ENCODE peak calls at places on chromosomes 6 and 20, in eight cellular contexts. One of them, this sample, is unnamed.

GRCh38 chr6:140921366-140922226 is 1211.1 kb upstream of the GJE1 start:
- DNase-seq in MM.1S: peak; percentile 52
- DNase-seq in transverse colon: peak; percentile 19
- DNase-seq in sigmoid colon: no peak
- DNase-seq in astrocyte of the spinal cord: peak; percentile 84
- DNase-seq in WTC11: no peak
- DNase-seq in progenitor cell of endocrine pancreas: no peak
- DNase-seq in heart right ventricle: peak; percentile 22
- DNase-seq in this sample: no peak

GRCh38 chr20:1469925-1470571 is 3.4 kb upstream of the NSFL1C start:
- DNase-seq in progenitor cell of endocrine pancreas: peak; percentile 65
- DNase-seq in MM.1S: peak; percentile 88
- DNase-seq in sigmoid colon: peak; percentile 79
- DNase-seq in heart right ventricle: peak; percentile 68
- DNase-seq in WTC11: peak; percentile 83
- DNase-seq in astrocyte of the spinal cord: peak; percentile 99
- DNase-seq in transverse colon: peak; percentile 87
- DNase-seq in this sample: no peak

GRCh38 chr6:145367149-145367548 is 368.2 kb downstream of the EPM2A start:
- DNase-seq in WTC11: no peak
- DNase-seq in progenitor cell of endocrine pancreas: no peak
- DNase-seq in sigmoid colon: no peak
- DNase-seq in transverse colon: no peak
- DNase-seq in astrocyte of the spinal cord: no peak
- DNase-seq in heart right ventricle: no peak
- DNase-seq in MM.1S: no peak
- DNase-seq in this sample: no peak

GRCh38 chr6:75896526-75896925 is 147.5 kb downstream of the MYO6 start:
- DNase-seq in progenitor cell of endocrine pancreas: no peak
- DNase-seq in astrocyte of the spinal cord: no peak
- DNase-seq in WTC11: no peak
- DNase-seq in MM.1S: no peak
- DNase-seq in sigmoid colon: no peak
- DNase-seq in transverse colon: no peak
- DNase-seq in heart right ventricle: no peak
- DNase-seq in this sample: no peak

GRCh38 chr20:58018590-58018989 is 209.9 kb downstream of the ANKRD60 start:
- DNase-seq in heart right ventricle: no peak
- DNase-seq in WTC11: no peak
- DNase-seq in progenitor cell of endocrine pancreas: no peak
- DNase-seq in transverse colon: no peak
- DNase-seq in astrocyte of the spinal cord: no peak
- DNase-seq in MM.1S: no peak
- DNase-seq in sigmoid colon: no peak
- DNase-seq in this sample: no peak

GRCh38 chr6:137519629-137520176 is 25.5 kb upstream of the OLIG3 start:
- DNase-seq in astrocyte of the spinal cord: no peak
- DNase-seq in progenitor cell of endocrine pancreas: no peak
- DNase-seq in transverse colon: no peak
- DNase-seq in sigmoid colon: no peak
- DNase-seq in WTC11: no peak
- DNase-seq in heart right ventricle: no peak
- DNase-seq in MM.1S: peak; percentile 61
- DNase-seq in this sample: no peak

GRCh38 chr20:53789913-53790675 is 196.5 kb upstream of the ZNF217 start:
- DNase-seq in astrocyte of the spinal cord: no peak
- DNase-seq in transverse colon: no peak
- DNase-seq in WTC11: no peak
- DNase-seq in sigmoid colon: no peak
- DNase-seq in MM.1S: no peak
- DNase-seq in heart right ventricle: no peak
- DNase-seq in progenitor cell of endocrine pancreas: no peak
- DNase-seq in this sample: no peak

GRCh38 chr20:21577551-21577950 is 63.7 kb upstream of the NKX2-2 start:
- DNase-seq in sigmoid colon: no peak
- DNase-seq in MM.1S: no peak
- DNase-seq in astrocyte of the spinal cord: no peak
- DNase-seq in heart right ventricle: no peak
- DNase-seq in transverse colon: no peak
- DNase-seq in progenitor cell of endocrine pancreas: no peak
- DNase-seq in WTC11: no peak
- DNase-seq in this sample: no peak

DNA sequence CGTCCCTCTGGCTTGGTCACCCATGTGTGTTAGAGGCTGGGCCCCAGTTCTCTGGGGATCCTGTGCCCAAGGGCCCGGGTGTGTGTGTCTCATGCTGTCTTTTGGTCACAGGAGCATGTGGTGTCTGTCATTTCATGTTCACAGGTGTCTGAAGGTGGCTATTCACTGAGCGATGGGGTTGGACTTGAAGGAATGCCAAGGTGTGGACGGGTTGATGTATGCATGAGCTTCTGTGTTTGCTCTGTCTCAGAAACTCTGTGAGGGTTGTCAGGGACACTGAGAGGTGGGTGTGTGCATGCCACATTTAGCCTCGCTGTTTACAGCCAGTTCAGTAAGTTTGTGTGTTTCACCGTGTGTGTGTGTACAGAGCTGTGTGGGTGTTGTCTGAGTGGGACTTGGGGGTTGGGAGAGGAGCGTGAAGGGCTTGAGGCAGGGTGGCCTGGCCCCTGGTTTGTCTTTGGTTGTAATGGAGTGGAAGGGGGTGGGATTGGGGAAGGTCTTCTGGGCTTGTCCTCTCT is 1.2 kb downstream of the DDR1 start:
- DNase-seq in sigmoid colon: no peak
- DNase-seq in heart right ventricle: no peak
- DNase-seq in transverse colon: peak; percentile 75
- DNase-seq in astrocyte of the spinal cord: no peak
- DNase-seq in progenitor cell of endocrine pancreas: no peak
- DNase-seq in MM.1S: no peak
- DNase-seq in WTC11: no peak
- DNase-seq in this sample: no peak
- TF ChIP-seq CTCF in sigmoid colon: no peak
- TF ChIP-seq CTCF in heart right ventricle: no peak
- TF ChIP-seq CTCF in transverse colon: no peak
- TF ChIP-seq CTCF in astrocyte of the spinal cord: no peak
- TF ChIP-seq CTCF in progenitor cell of endocrine pancreas: no peak
- TF ChIP-seq CTCF in MM.1S: no peak
- TF ChIP-seq CTCF in WTC11: no peak
- TF ChIP-seq CTCF in this sample: no peak

GRCh38 chr6:119189498-119189897 is 111.0 kb upstream of the FAM184A start:
- DNase-seq in heart right ventricle: no peak
- DNase-seq in MM.1S: no peak
- DNase-seq in sigmoid colon: no peak
- DNase-seq in transverse colon: no peak
- DNase-seq in progenitor cell of endocrine pancreas: no peak
- DNase-seq in astrocyte of the spinal cord: no peak
- DNase-seq in WTC11: no peak
- DNase-seq in this sample: no peak

GRCh38 chr6:119193707-119194106 is 115.2 kb upstream of the FAM184A start:
- DNase-seq in WTC11: no peak
- DNase-seq in sigmoid colon: no peak
- DNase-seq in transverse colon: no peak
- DNase-seq in progenitor cell of endocrine pancreas: no peak
- DNase-seq in astrocyte of the spinal cord: no peak
- DNase-seq in MM.1S: no peak
- DNase-seq in heart right ventricle: no peak
- DNase-seq in this sample: no peak

GRCh38 chr6:119187596-119187995 is 109.1 kb upstream of the FAM184A start:
- DNase-seq in WTC11: no peak
- DNase-seq in sigmoid colon: no peak
- DNase-seq in transverse colon: no peak
- DNase-seq in heart right ventricle: no peak
- DNase-seq in MM.1S: no peak
- DNase-seq in progenitor cell of endocrine pancreas: no peak
- DNase-seq in astrocyte of the spinal cord: no peak
- DNase-seq in this sample: no peak

GRCh38 chr6:119192200-119192599 is 113.7 kb upstream of the FAM184A start:
- DNase-seq in sigmoid colon: no peak
- DNase-seq in progenitor cell of endocrine pancreas: no peak
- DNase-seq in heart right ventricle: no peak
- DNase-seq in transverse colon: no peak
- DNase-seq in astrocyte of the spinal cord: no peak
- DNase-seq in WTC11: no peak
- DNase-seq in MM.1S: no peak
- DNase-seq in this sample: no peak

GRCh38 chr6:119190176-119190575 is 111.7 kb upstream of the FAM184A start:
- DNase-seq in astrocyte of the spinal cord: no peak
- DNase-seq in heart right ventricle: no peak
- DNase-seq in transverse colon: no peak
- DNase-seq in progenitor cell of endocrine pancreas: no peak
- DNase-seq in WTC11: no peak
- DNase-seq in sigmoid colon: no peak
- DNase-seq in MM.1S: no peak
- DNase-seq in this sample: no peak
- TF ChIP-seq CTCF in astrocyte of the spinal cord: no peak
- TF ChIP-seq CTCF in heart right ventricle: no peak
- TF ChIP-seq CTCF in transverse colon: no peak
- TF ChIP-seq CTCF in progenitor cell of endocrine pancreas: no peak
- TF ChIP-seq CTCF in WTC11: no peak
- TF ChIP-seq CTCF in sigmoid colon: no peak
- TF ChIP-seq CTCF in MM.1S: no peak
- TF ChIP-seq CTCF in this sample: no peak

GRCh38 chr20:42886801-42887200 is 302.9 kb downstream of the PTPRT start:
- DNase-seq in MM.1S: no peak
- DNase-seq in WTC11: no peak
- DNase-seq in astrocyte of the spinal cord: no peak
- DNase-seq in sigmoid colon: no peak
- DNase-seq in transverse colon: no peak
- DNase-seq in progenitor cell of endocrine pancreas: no peak
- DNase-seq in heart right ventricle: no peak
- DNase-seq in this sample: no peak
- TF ChIP-seq CTCF in MM.1S: no peak
- TF ChIP-seq CTCF in WTC11: no peak
- TF ChIP-seq CTCF in astrocyte of the spinal cord: no peak
- TF ChIP-seq CTCF in sigmoid colon: no peak
- TF ChIP-seq CTCF in transverse colon: no peak
- TF ChIP-seq CTCF in progenitor cell of endocrine pancreas: no peak
- TF ChIP-seq CTCF in heart right ventricle: no peak
- TF ChIP-seq CTCF in this sample: no peak

GRCh38 chr20:47173596-47174216 is 182.8 kb downstream of the ZMYND8 start:
- DNase-seq in astrocyte of the spinal cord: no peak
- DNase-seq in heart right ventricle: no peak
- DNase-seq in sigmoid colon: no peak
- DNase-seq in MM.1S: no peak
- DNase-seq in transverse colon: no peak
- DNase-seq in WTC11: peak; percentile 49
- DNase-seq in progenitor cell of endocrine pancreas: no peak
- DNase-seq in this sample: no peak
- TF ChIP-seq CTCF in astrocyte of the spinal cord: no peak
- TF ChIP-seq CTCF in heart right ventricle: no peak
- TF ChIP-seq CTCF in sigmoid colon: no peak
- TF ChIP-seq CTCF in MM.1S: no peak
- TF ChIP-seq CTCF in transverse colon: no peak
- TF ChIP-seq CTCF in WTC11: no peak
- TF ChIP-seq CTCF in progenitor cell of endocrine pancreas: no peak
- TF ChIP-seq CTCF in this sample: no peak

GRCh38 chr6:8061736-8062135 is 2.5 kb downstream of the BLOC1S5 start:
- DNase-seq in MM.1S: no peak
- DNase-seq in heart right ventricle: no peak
- DNase-seq in sigmoid colon: no peak
- DNase-seq in progenitor cell of endocrine pancreas: no peak
- DNase-seq in transverse colon: no peak
- DNase-seq in WTC11: no peak
- DNase-seq in astrocyte of the spinal cord: no peak
- DNase-seq in this sample: no peak

GRCh38 chr6:8064638-8065518 is 689 bp upstream of the BLOC1S5 start:
- DNase-seq in MM.1S: no peak
- DNase-seq in astrocyte of the spinal cord: no peak
- DNase-seq in progenitor cell of endocrine pancreas: no peak
- DNase-seq in sigmoid colon: no peak
- DNase-seq in transverse colon: no peak
- DNase-seq in WTC11: no peak
- DNase-seq in heart right ventricle: no peak
- DNase-seq in this sample: no peak

GRCh38 chr6:8066108-8066507 is 1.9 kb upstream of the BLOC1S5 start:
- DNase-seq in transverse colon: no peak
- DNase-seq in sigmoid colon: no peak
- DNase-seq in heart right ventricle: no peak
- DNase-seq in progenitor cell of endocrine pancreas: no peak
- DNase-seq in MM.1S: no peak
- DNase-seq in astrocyte of the spinal cord: no peak
- DNase-seq in WTC11: no peak
- DNase-seq in this sample: no peak

GRCh38 chr6:8065519-8065911 is 1.3 kb upstream of the BLOC1S5 start:
- DNase-seq in astrocyte of the spinal cord: no peak
- DNase-seq in sigmoid colon: no peak
- DNase-seq in MM.1S: no peak
- DNase-seq in heart right ventricle: no peak
- DNase-seq in progenitor cell of endocrine pancreas: no peak
- DNase-seq in transverse colon: no peak
- DNase-seq in WTC11: no peak
- DNase-seq in this sample: no peak

GRCh38 chr6:8063762-8064637 is at the start of gene BLOC1S5:
- DNase-seq in sigmoid colon: peak; percentile 98
- DNase-seq in progenitor cell of endocrine pancreas: peak; percentile 96
- DNase-seq in MM.1S: peak; percentile 95
- DNase-seq in heart right ventricle: peak; percentile 98
- DNase-seq in transverse colon: peak; percentile 98
- DNase-seq in WTC11: peak; percentile 94
- DNase-seq in astrocyte of the spinal cord: peak; percentile 98
- DNase-seq in this sample: peak; percentile 95
- TF ChIP-seq CTCF in sigmoid colon: no peak
- TF ChIP-seq CTCF in progenitor cell of endocrine pancreas: no peak
- TF ChIP-seq CTCF in MM.1S: no peak
- TF ChIP-seq CTCF in heart right ventricle: peak; percentile 28
- TF ChIP-seq CTCF in transverse colon: peak; percentile 39
- TF ChIP-seq CTCF in WTC11: no peak
- TF ChIP-seq CTCF in astrocyte of the spinal cord: no peak
- TF ChIP-seq CTCF in this sample: no peak

GRCh38 chr6:116461563-116462507 is 660 bp downstream of the CALHM6 start:
- DNase-seq in astrocyte of the spinal cord: peak; percentile 46
- DNase-seq in progenitor cell of endocrine pancreas: peak; percentile 34
- DNase-seq in WTC11: peak; percentile 86
- DNase-seq in transverse colon: peak; percentile 29
- DNase-seq in MM.1S: peak; percentile 51
- DNase-seq in sigmoid colon: peak; percentile 65
- DNase-seq in heart right ventricle: peak; percentile 7
- DNase-seq in this sample: peak; percentile 60
- TF ChIP-seq CTCF in astrocyte of the spinal cord: no peak
- TF ChIP-seq CTCF in progenitor cell of endocrine pancreas: no peak
- TF ChIP-seq CTCF in WTC11: no peak
- TF ChIP-seq CTCF in transverse colon: no peak
- TF ChIP-seq CTCF in MM.1S: no peak
- TF ChIP-seq CTCF in sigmoid colon: no peak
- TF ChIP-seq CTCF in heart right ventricle: no peak
- TF ChIP-seq CTCF in this sample: no peak

DNA sequence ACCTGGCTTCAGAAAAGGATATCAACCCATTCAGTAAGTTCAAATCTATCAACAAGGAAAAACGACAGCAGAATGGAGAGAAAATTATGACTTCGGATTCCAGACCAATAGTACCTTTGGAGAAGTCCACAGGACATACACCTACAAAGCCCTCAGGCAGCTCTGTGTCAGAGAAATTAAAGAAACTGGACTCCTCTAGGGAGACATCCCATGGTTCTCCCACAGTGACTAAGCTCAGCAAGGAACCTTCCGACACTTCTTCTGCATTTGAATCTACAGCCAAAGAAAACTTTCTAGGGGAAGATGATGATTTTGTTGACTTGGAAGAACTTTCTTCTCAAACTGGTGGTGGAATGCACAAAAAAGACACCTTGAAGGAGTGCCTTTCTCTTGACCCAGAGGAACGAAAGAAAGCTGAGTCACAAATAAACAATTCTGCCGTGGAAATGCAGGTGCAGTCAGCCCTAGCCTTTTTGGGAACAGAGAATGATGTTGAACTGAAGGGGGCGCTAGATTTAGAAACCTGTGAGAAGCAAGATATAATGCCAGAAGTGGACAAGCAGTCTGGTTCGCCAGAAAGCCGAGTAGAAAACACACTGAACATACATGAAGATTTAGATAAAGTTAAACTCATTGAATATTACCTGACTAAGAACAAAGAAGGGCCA is 67.4 kb upstream of the HINT3 start:
- DNase-seq in WTC11: peak; percentile 24
- DNase-seq in progenitor cell of endocrine pancreas: no peak
- DNase-seq in astrocyte of the spinal cord: peak; percentile 13
- DNase-seq in MM.1S: peak; percentile 32
- DNase-seq in sigmoid colon: no peak
- DNase-seq in heart right ventricle: no peak
- DNase-seq in transverse colon: no peak
- DNase-seq in this sample: no peak
- TF ChIP-seq CTCF in WTC11: peak; percentile 42
- TF ChIP-seq CTCF in progenitor cell of endocrine pancreas: peak; percentile 47
- TF ChIP-seq CTCF in astrocyte of the spinal cord: peak; percentile 35
- TF ChIP-seq CTCF in MM.1S: peak; percentile 49
- TF ChIP-seq CTCF in sigmoid colon: peak; percentile 25
- TF ChIP-seq CTCF in heart right ventricle: peak; percentile 49
- TF ChIP-seq CTCF in transverse colon: no peak
- TF ChIP-seq CTCF in this sample: peak; percentile 57